ENCODE peak calls at places on chromosomes 5 and 9, in seven cellular contexts. One of them, this sample, is unnamed.

GRCh38 chr9:125932012-125932411 is 184.8 kb downstream of the PBX3 start:
- DNase-seq in body of pancreas: peak; percentile 22
- DNase-seq in SW480: peak; percentile 31
- DNase-seq in stimulated activated CD4-positive, alpha-beta T cell treated with anti-CD3 and anti-CD28 coated beads, Interleukin-1b, Interleukin-23, amount 100 ng/mL, for 1 hour: no peak
- DNase-seq in amygdala: no peak
- DNase-seq in head of caudate nucleus: no peak
- DNase-seq in GM19239: no peak
- DNase-seq in this sample: peak; percentile 78

GRCh38 chr5:168903082-168903481 is 323.9 kb upstream of the PANK3 start:
- DNase-seq in SW480: no peak
- DNase-seq in GM19239: no peak
- DNase-seq in head of caudate nucleus: no peak
- DNase-seq in body of pancreas: no peak
- DNase-seq in stimulated activated CD4-positive, alpha-beta T cell treated with anti-CD3 and anti-CD28 coated beads, Interleukin-1b, Interleukin-23, amount 100 ng/mL, for 1 hour: no peak
- DNase-seq in amygdala: no peak
- DNase-seq in this sample: no peak

GRCh38 chr9:129868571-129869486 is 33.6 kb downstream of the USP20 start:
- DNase-seq in stimulated activated CD4-positive, alpha-beta T cell treated with anti-CD3 and anti-CD28 coated beads, Interleukin-1b, Interleukin-23, amount 100 ng/mL, for 1 hour: peak; percentile 81
- DNase-seq in SW480: peak; percentile 69
- DNase-seq in body of pancreas: peak; percentile 38
- DNase-seq in head of caudate nucleus: no peak
- DNase-seq in GM19239: no peak
- DNase-seq in amygdala: no peak
- DNase-seq in this sample: no peak

GRCh38 chr5:120910610-120911009 is 446.5 kb downstream of the PRR16 start:
- DNase-seq in SW480: no peak
- DNase-seq in stimulated activated CD4-positive, alpha-beta T cell treated with anti-CD3 and anti-CD28 coated beads, Interleukin-1b, Interleukin-23, amount 100 ng/mL, for 1 hour: no peak
- DNase-seq in amygdala: no peak
- DNase-seq in body of pancreas: no peak
- DNase-seq in GM19239: no peak
- DNase-seq in head of caudate nucleus: no peak
- DNase-seq in this sample: no peak

GRCh38 chr5:146965781-146966659 is 87.5 kb upstream of the PPP2R2B start:
- DNase-seq in body of pancreas: peak; percentile 83
- DNase-seq in head of caudate nucleus: no peak
- DNase-seq in amygdala: peak; percentile 32
- DNase-seq in SW480: peak; percentile 79
- DNase-seq in GM19239: peak; percentile 16
- DNase-seq in stimulated activated CD4-positive, alpha-beta T cell treated with anti-CD3 and anti-CD28 coated beads, Interleukin-1b, Interleukin-23, amount 100 ng/mL, for 1 hour: peak; percentile 12
- DNase-seq in this sample: peak; percentile 36

GRCh38 chr9:18429065-18429464 is 44.9 kb upstream of the ADAMTSL1 start:
- DNase-seq in SW480: no peak
- DNase-seq in body of pancreas: no peak
- DNase-seq in stimulated activated CD4-positive, alpha-beta T cell treated with anti-CD3 and anti-CD28 coated beads, Interleukin-1b, Interleukin-23, amount 100 ng/mL, for 1 hour: no peak
- DNase-seq in head of caudate nucleus: no peak
- DNase-seq in amygdala: no peak
- DNase-seq in GM19239: no peak
- DNase-seq in this sample: no peak

GRCh38 chr5:16617272-16617973 is 626 bp upstream of the RETREG1 start:
- DNase-seq in GM19239: no peak
- DNase-seq in amygdala: no peak
- DNase-seq in SW480: no peak
- DNase-seq in stimulated activated CD4-positive, alpha-beta T cell treated with anti-CD3 and anti-CD28 coated beads, Interleukin-1b, Interleukin-23, amount 100 ng/mL, for 1 hour: no peak
- DNase-seq in body of pancreas: peak; percentile 18
- DNase-seq in head of caudate nucleus: no peak
- DNase-seq in this sample: no peak

GRCh38 chr5:179297026-179297425 is 48.2 kb downstream of the ADAMTS2 start:
- DNase-seq in body of pancreas: no peak
- DNase-seq in GM19239: no peak
- DNase-seq in SW480: no peak
- DNase-seq in head of caudate nucleus: no peak
- DNase-seq in stimulated activated CD4-positive, alpha-beta T cell treated with anti-CD3 and anti-CD28 coated beads, Interleukin-1b, Interleukin-23, amount 100 ng/mL, for 1 hour: no peak
- DNase-seq in amygdala: no peak
- DNase-seq in this sample: no peak

GRCh38 chr5:133512896-133513295 is 99.4 kb downstream of the FSTL4 start:
- DNase-seq in GM19239: no peak
- DNase-seq in body of pancreas: no peak
- DNase-seq in SW480: no peak
- DNase-seq in head of caudate nucleus: no peak
- DNase-seq in amygdala: no peak
- DNase-seq in stimulated activated CD4-positive, alpha-beta T cell treated with anti-CD3 and anti-CD28 coated beads, Interleukin-1b, Interleukin-23, amount 100 ng/mL, for 1 hour: no peak
- DNase-seq in this sample: no peak

GRCh38 chr5:108753877-108754276 is 6.2 kb downstream of the FER start:
- DNase-seq in head of caudate nucleus: no peak
- DNase-seq in body of pancreas: no peak
- DNase-seq in amygdala: no peak
- DNase-seq in SW480: no peak
- DNase-seq in GM19239: no peak
- DNase-seq in stimulated activated CD4-positive, alpha-beta T cell treated with anti-CD3 and anti-CD28 coated beads, Interleukin-1b, Interleukin-23, amount 100 ng/mL, for 1 hour: no peak
- DNase-seq in this sample: no peak

GRCh38 chr5:56269216-56269927 is 36.2 kb upstream of the ANKRD55 start:
- DNase-seq in amygdala: no peak
- DNase-seq in GM19239: peak; percentile 44
- DNase-seq in SW480: no peak
- DNase-seq in head of caudate nucleus: no peak
- DNase-seq in body of pancreas: peak; percentile 32
- DNase-seq in stimulated activated CD4-positive, alpha-beta T cell treated with anti-CD3 and anti-CD28 coated beads, Interleukin-1b, Interleukin-23, amount 100 ng/mL, for 1 hour: no peak
- DNase-seq in this sample: no peak

GRCh38 chr9:97786341-97786740 is 66.7 kb upstream of the FOXE1 start:
- DNase-seq in stimulated activated CD4-positive, alpha-beta T cell treated with anti-CD3 and anti-CD28 coated beads, Interleukin-1b, Interleukin-23, amount 100 ng/mL, for 1 hour: no peak
- DNase-seq in head of caudate nucleus: no peak
- DNase-seq in body of pancreas: no peak
- DNase-seq in SW480: peak; percentile 22
- DNase-seq in amygdala: no peak
- DNase-seq in GM19239: no peak
- DNase-seq in this sample: no peak

GRCh38 chr5:14597080-14597479 is 15.5 kb downstream of the OTULINL start:
- DNase-seq in GM19239: no peak
- DNase-seq in body of pancreas: no peak
- DNase-seq in amygdala: no peak
- DNase-seq in stimulated activated CD4-positive, alpha-beta T cell treated with anti-CD3 and anti-CD28 coated beads, Interleukin-1b, Interleukin-23, amount 100 ng/mL, for 1 hour: no peak
- DNase-seq in SW480: no peak
- DNase-seq in head of caudate nucleus: no peak
- DNase-seq in this sample: no peak

GRCh38 chr9:108722396-108722795 is 133.4 kb downstream of the ACTL7B start:
- DNase-seq in amygdala: no peak
- DNase-seq in head of caudate nucleus: no peak
- DNase-seq in SW480: no peak
- DNase-seq in body of pancreas: no peak
- DNase-seq in stimulated activated CD4-positive, alpha-beta T cell treated with anti-CD3 and anti-CD28 coated beads, Interleukin-1b, Interleukin-23, amount 100 ng/mL, for 1 hour: no peak
- DNase-seq in GM19239: no peak
- DNase-seq in this sample: no peak